ENCODE peak calls at places on chromosomes 16 and 17, in four cellular contexts. K, W, P and A are unnamed samples.

GRCh38 chr17:2959371-2960130 is 103.9 kb downstream of the OR1D5 start:
- DNase-seq in K (no peak), W (no peak), P (no peak), A (no peak)

GRCh38 chr17:73546770-73547345 is 97.4 kb downstream of the SDK2 start:
- DNase-seq in K (peak), W (no peak), P (peak), A (no peak)

GRCh38 chr17:31825961-31826691 is 32.9 kb downstream of the COPRS start:
- DNase-seq in K (no peak), W (no peak), P (no peak), A (no peak)

GRCh38 chr16:5490499-5490898 is 392.9 kb upstream of the EEF2KMT start:
- DNase-seq in K (peak), W (peak), P (peak), A (no peak)

GRCh38 chr17:56638536-56639177 is 45.2 kb downstream of the NOG start:
- DNase-seq in K (no peak), W (no peak), P (no peak), A (no peak)

GRCh38 chr17:7348478-7349242 is 3.3 kb upstream of the KCTD11 start:
- DNase-seq in K (no peak), W (no peak), P (no peak), A (no peak)

GRCh38 chr16:2075631-2076030 is 27.8 kb downstream of the TSC2 start:
- DNase-seq in K (no peak), W (no peak), P (no peak), A (no peak)

GRCh38 chr17:27379863-27380533 is 76.2 kb upstream of the KSR1 start:
- DNase-seq in K (peak), W (peak), P (no peak), A (no peak)

GRCh38 chr16:12876778-12877177 is 24.6 kb upstream of the SHISA9 start:
- DNase-seq in K (no peak), W (no peak), P (no peak), A (no peak)

GRCh38 chr17:63519972-63520882 is 2.9 kb upstream of the KCNH6 start:
- DNase-seq in K (peak), W (no peak), P (no peak), A (peak)

GRCh38 chr16:49704586-49705155 is 151.2 kb downstream of the ZNF423 start:
- DNase-seq in K (no peak), W (no peak), P (no peak), A (no peak)

GRCh38 chr17:35189291-35189690 is 4.9 kb downstream of the SLC35G3 start:
- DNase-seq in K (no peak), W (no peak), P (no peak), A (no peak)

GRCh38 chr16:17303101-17303500 is 167.7 kb downstream of the XYLT1 start:
- DNase-seq in K (no peak), W (no peak), P (peak), A (no peak)

GRCh38 chr17:81898029-81898866 is 3.8 kb upstream of the NPB start:
- DNase-seq in K (no peak), W (peak), P (no peak), A (no peak)

GRCh38 chr16:11330526-11331237 is 14.6 kb upstream of the RMI2 start:
- DNase-seq in K (no peak), W (no peak), P (no peak), A (no peak)

GRCh38 chr17:43671075-43671692 is 9.5 kb upstream of the MEOX1 start:
- DNase-seq in K (peak), W (no peak), P (no peak), A (peak)

GRCh38 chr17:16593356-16594102 is 24.5 kb upstream of the ZNF287 start:
- DNase-seq in K (no peak), W (no peak), P (no peak), A (no peak)

GRCh38 chr16:58027341-58028167 is 2.0 kb downstream of the MMP15 start:
- DNase-seq in K (no peak), W (no peak), P (no peak), A (no peak)

GRCh38 chr16:1687427-1688316 is 9.6 kb downstream of the JPT2 start:
- DNase-seq in K (no peak), W (no peak), P (no peak), A (no peak)

GRCh38 chr16:4924593-4925378 is 12.2 kb downstream of the PPL start:
- DNase-seq in K (peak), W (no peak), P (no peak), A (no peak)

GRCh38 chr17:1474402-1475189 is 17.9 kb downstream of the MYO1C start:
- DNase-seq in K (no peak), W (no peak), P (peak), A (no peak)

GRCh38 chr16:84063972-84064371 is 21.4 kb upstream of the SLC38A8 start:
- DNase-seq in K (no peak), W (no peak), P (no peak), A (no peak)

GRCh38 chr17:27333410-27333980 is 39.6 kb downstream of the WSB1 start:
- DNase-seq in K (no peak), W (no peak), P (no peak), A (no peak)

GRCh38 chr16:3007059-3007956 is 5.4 kb upstream of the CLDN9 start:
- DNase-seq in K (no peak), W (no peak), P (no peak), A (no peak)

GRCh38 chr16:21190013-21190412 is 21.4 kb downstream of the ZP2 start:
- DNase-seq in K (no peak), W (no peak), P (no peak), A (no peak)

GRCh38 chr16:8708546-8708945 is 34.1 kb downstream of the ABAT start:
- DNase-seq in K (no peak), W (no peak), P (no peak), A (no peak)

GRCh38 chr16:24497405-24497804 is 42.0 kb upstream of the RBBP6 start:
- DNase-seq in K (no peak), W (no peak), P (no peak), A (no peak)

GRCh38 chr16:972316-973002 is 1.7 kb upstream of the LMF1 start:
- DNase-seq in K (no peak), W (no peak), P (no peak), A (no peak)

GRCh38 chr16:9259914-9260608 is 168.6 kb downstream of the HAPSTR1 start:
- DNase-seq in K (peak), W (no peak), P (no peak), A (no peak)